ENCODE peak calls at places on chromosomes 11 and 22, in four cellular contexts. L is heart left ventricle, M is bronchial epithelial cell, D is omental fat pad. Z is an unnamed sample.

GRCh38 chr11:64905516-64906313 is 11.3 kb downstream of the ATG2A start:
- DNase-seq in M (no peak), D (no peak), L (no peak), Z (no peak)

GRCh38 chr11:71284525-71285092 is 32.2 kb upstream of the SHANK2 start:
- DNase-seq in L (no peak), D (no peak), M (no peak), Z (no peak)

GRCh38 chr11:3959918-3960295 is 104.4 kb downstream of the STIM1 start:
- DNase-seq in D (no peak), L (no peak), M (no peak), Z (no peak)

GRCh38 chr11:57974132-57974531 is 49.5 kb upstream of the OR9Q1 start:
- DNase-seq in D (no peak), M (no peak), L (no peak), Z (no peak)

GRCh38 chr11:122714021-122714420 is 58.5 kb downstream of the UBASH3B start:
- DNase-seq in M (no peak), D (no peak), L (no peak), Z (no peak)

GRCh38 chr11:62732830-62733229 is 4.5 kb downstream of the TTC9C start:
- DNase-seq in M (peak; percentile 29), L (no peak), D (no peak), Z (no peak)

GRCh38 chr11:9606799-9607510 is 33.5 kb downstream of the WEE1 start:
- DNase-seq in D (no peak), M (no peak), L (no peak), Z (no peak)

GRCh38 chr11:125070699-125071254 is 7.7 kb downstream of the SLC37A2 start:
- DNase-seq in L (peak; percentile 79), D (peak; percentile 50), M (peak; percentile 88), Z (no peak)

GRCh38 chr22:42937164-42937854 is 77.6 kb downstream of the PACSIN2 start:
- DNase-seq in M (peak; percentile 85), L (no peak), D (no peak), Z (no peak)

GRCh38 chr22:24138649-24139420 is 42.5 kb upstream of the SUSD2 start:
- DNase-seq in D (no peak), M (no peak), L (no peak), Z (no peak)

GRCh38 chr22:17607891-17608521 is 20.5 kb downstream of the ATP6V1E1 start:
- DNase-seq in M (no peak), D (no peak), L (no peak), Z (no peak)

GRCh38 chr11:8100605-8101004 is 19.6 kb downstream of the TUB start:
- DNase-seq in D (no peak), M (no peak), L (no peak), Z (no peak)

GRCh38 chr11:6353367-6353987 is 33.2 kb upstream of the CAVIN3 start:
- DNase-seq in L (peak; percentile 39), D (peak; percentile 27), M (peak; percentile 74), Z (no peak)

GRCh38 chr11:16347928-16348685 is 8.2 kb downstream of the SOX6 start:
- DNase-seq in D (no peak), L (no peak), M (peak; percentile 32), Z (no peak)

GRCh38 chr22:25402160-25402500 is 162.3 kb upstream of the GRK3 start:
- DNase-seq in D (no peak), L (no peak), M (no peak), Z (no peak)

GRCh38 chr11:112279901-112280267 is 19.2 kb upstream of the PLET1 start:
- DNase-seq in D (peak; percentile 77), M (no peak), L (peak; percentile 68), Z (peak; percentile 64)

GRCh38 chr11:34749666-34750659 is 129.1 kb downstream of the EHF start:
- DNase-seq in D (no peak), M (peak; percentile 84), L (peak; percentile 45), Z (no peak)

GRCh38 chr22:22565991-22566390 is 6.9 kb upstream of the PRAME start:
- DNase-seq in M (peak; percentile 44), D (no peak), L (no peak), Z (no peak)

GRCh38 chr11:132296946-132297610 is 926.7 kb downstream of the NTM start:
- DNase-seq in M (no peak), L (no peak), D (no peak), Z (no peak)

GRCh38 chr11:11916981-11917399 is 75.2 kb downstream of the USP47 start:
- DNase-seq in M (peak; percentile 46), D (no peak), L (no peak), Z (no peak)

GRCh38 chr11:47506363-47506762 is 46.6 kb downstream of the CELF1 start:
- DNase-seq in L (no peak), M (no peak), D (no peak), Z (no peak)

GRCh38 chr22:45330548-45330947 is 20.8 kb downstream of the FAM118A start:
- DNase-seq in D (no peak), L (no peak), M (no peak), Z (no peak)

GRCh38 chr11:32426819-32427615 is 8.3 kb downstream of the WT1 start:
- DNase-seq in L (peak; percentile 71), D (no peak), M (no peak), Z (no peak)

GRCh38 chr22:38824587-38824986 is 19.2 kb downstream of the NPTXR start:
- DNase-seq in D (no peak), L (peak; percentile 72), M (peak; percentile 44), Z (no peak)
- TF ChIP-seq CTCF in D (no peak), L (peak; percentile 27), M (peak; percentile 53), Z (no peak)

DNA sequence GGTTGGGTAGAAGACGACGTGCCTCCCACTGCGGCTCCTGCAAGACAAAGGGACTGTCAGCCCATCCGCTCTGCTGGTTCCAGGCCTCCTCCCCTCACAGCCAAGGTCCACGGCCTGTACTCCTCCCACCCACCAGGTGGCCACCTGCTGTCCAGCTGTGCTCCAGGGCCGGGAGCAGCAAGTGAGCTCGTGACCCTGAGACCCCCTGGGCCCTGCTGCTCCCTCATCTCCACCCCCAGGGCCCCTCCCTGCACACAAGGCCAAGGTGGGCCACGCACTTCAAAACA is 27.4 kb downstream of the TSPAN4 start:
- DNase-seq in D (no peak), M (no peak), L (no peak), Z (no peak)
- TF ChIP-seq CTCF in D (no peak), M (peak; percentile 24), L (no peak), Z (no peak)

DNA sequence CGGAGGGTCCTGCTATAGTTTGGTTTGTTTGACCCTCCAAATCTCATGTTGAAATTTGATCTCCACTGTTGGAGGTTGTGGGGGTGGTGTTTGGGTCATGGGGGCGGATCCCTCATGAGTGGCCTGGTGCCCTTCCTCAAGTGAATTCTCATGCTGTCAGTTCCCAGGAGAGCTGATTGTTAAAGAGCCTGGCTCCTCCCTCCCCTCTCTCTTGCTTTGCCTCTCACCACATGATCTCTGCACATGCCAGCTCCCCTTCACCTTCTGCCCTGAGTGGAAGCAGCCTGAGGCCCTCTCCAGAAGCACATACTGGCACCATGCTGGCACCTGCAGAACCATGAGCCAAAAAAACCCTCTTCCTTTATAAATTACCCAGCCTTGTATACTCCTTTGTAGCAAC is 7.1 kb downstream of the TSPAN18 start:
- DNase-seq in D (no peak), M (no peak), L (peak; percentile 55), Z (no peak)
- TF ChIP-seq CTCF in D (no peak), M (no peak), L (no peak), Z (no peak)

GRCh38 chr11:83087035-83087434 is 15.3 kb upstream of the RAB30 start:
- DNase-seq in M (peak; percentile 48), D (no peak), L (no peak), Z (no peak)
- TF ChIP-seq CTCF in M (no peak), D (no peak), L (no peak), Z (peak; percentile 22)

DNA sequence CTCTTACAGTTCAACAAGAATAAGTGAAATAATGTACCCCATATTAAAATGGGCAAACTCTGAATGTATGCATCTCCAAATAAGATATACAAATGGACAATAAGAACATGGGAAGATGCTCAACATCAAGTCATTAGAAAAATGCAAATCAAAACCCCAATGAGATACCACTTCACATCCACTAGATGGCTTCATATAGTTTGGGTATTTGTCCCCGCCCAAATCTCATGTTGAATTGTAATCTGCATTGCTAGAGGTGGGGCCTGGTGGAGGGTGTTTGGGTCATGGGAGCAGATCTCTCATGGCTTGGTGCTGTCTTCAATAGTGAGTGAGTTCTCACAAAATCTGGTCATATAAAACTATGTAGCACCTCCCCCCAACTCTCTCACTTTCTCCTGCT is 5.7 kb downstream of the MPZL2 start:
- DNase-seq in L (no peak), M (peak; percentile 38), D (no peak), Z (no peak)
- TF ChIP-seq CTCF in L (no peak), M (peak; percentile 37), D (no peak), Z (no peak)

GRCh38 chr11:72493426-72494108 is 59.2 kb upstream of the CLPB start:
- DNase-seq in L (no peak), M (no peak), D (no peak), Z (no peak)
- TF ChIP-seq CTCF in L (no peak), M (no peak), D (no peak), Z (no peak)

GRCh38 chr11:114813216-114813615 is 134.9 kb downstream of the NXPE2 start:
- DNase-seq in M (no peak), L (no peak), D (no peak), Z (no peak)
- TF ChIP-seq CTCF in M (no peak), L (no peak), D (no peak), Z (no peak)

DNA sequence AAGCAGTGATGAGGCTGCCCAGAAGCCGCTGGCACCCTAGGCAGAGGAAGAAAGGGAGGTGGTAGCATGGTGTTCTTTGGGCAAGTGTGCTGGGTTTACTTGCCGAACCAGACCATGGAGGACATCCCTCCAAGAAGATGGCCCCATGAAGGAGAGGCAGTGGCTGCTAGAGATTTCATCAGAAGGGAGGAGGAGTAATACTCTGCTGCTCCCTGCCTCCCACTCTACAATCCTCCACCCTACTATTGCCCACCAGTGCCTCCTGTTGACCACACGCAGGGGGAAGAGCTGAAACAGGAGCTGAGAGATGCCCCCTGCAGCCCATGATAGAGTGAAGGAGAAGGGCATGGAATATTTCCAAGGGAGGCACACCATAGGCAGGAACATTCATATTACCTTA is 51.0 kb upstream of the PRSS23 start:
- DNase-seq in D (no peak), L (no peak), M (no peak), Z (no peak)
- TF ChIP-seq CTCF in D (no peak), L (no peak), M (no peak), Z (no peak)

GRCh38 chr11:22426915-22427314 is 88.7 kb downstream of the SLC17A6 start:
- DNase-seq in M (no peak), D (no peak), L (no peak), Z (no peak)
- TF ChIP-seq CTCF in M (peak; percentile 18), D (no peak), L (no peak), Z (no peak)

GRCh38 chr22:26671317-26672059 is 14.1 kb downstream of the MIAT start:
- DNase-seq in D (no peak), M (peak; percentile 79), L (peak; percentile 44), Z (no peak)

GRCh38 chr22:26670459-26670858 is 13.1 kb downstream of the MIAT start:
- DNase-seq in D (no peak), M (no peak), L (no peak), Z (no peak)

GRCh38 chr22:26672060-26672471 is 14.7 kb downstream of the MIAT start:
- DNase-seq in L (peak; percentile 38), D (no peak), M (no peak), Z (no peak)

GRCh38 chr22:26667140-26667539 is 9.8 kb downstream of the MIAT start:
- DNase-seq in L (no peak), M (peak; percentile 29), D (no peak), Z (no peak)

GRCh38 chr22:26669060-26669481 is 11.7 kb downstream of the MIAT start:
- DNase-seq in M (peak; percentile 53), L (no peak), D (no peak), Z (no peak)
- TF ChIP-seq CTCF in M (peak; percentile 65), L (no peak), D (no peak), Z (peak; percentile 16)